ENCODE peak calls at places on chromosomes 1 and 21, in seven cellular contexts. Z is IMR-90, J is ovary, B is neural progenitor cell, E is fibroblast of lung, V is A549, Y is left lung. H is an unnamed sample.

GRCh38 chr1:88433556-88433955 is 250.5 kb upstream of the PKN2 start:
- DNase-seq in V (no peak), Z (peak), Y (no peak), B (no peak), J (no peak), E (no peak), H (no peak)

GRCh38 chr1:100187912-100188311 is 9.9 kb upstream of the LRRC39 start:
- DNase-seq in Y (no peak), E (peak), B (no peak), V (no peak), J (peak), Z (peak), H (no peak)

GRCh38 chr1:225651872-225652725 is 824 bp downstream of the ENAH start:
- DNase-seq in E (peak), B (peak), Z (no peak), J (peak), Y (no peak), V (no peak), H (no peak)

GRCh38 chr1:69846267-69846666 is 278.5 kb downstream of the LRRC7 start:
- DNase-seq in V (no peak), J (no peak), Z (no peak), E (no peak), B (peak), Y (no peak), H (no peak)

GRCh38 chr1:11940260-11940921 is 5.9 kb downstream of the PLOD1 start:
- DNase-seq in E (peak), J (no peak), Y (no peak), Z (peak), V (no peak), B (no peak), H (no peak)

GRCh38 chr1:51989582-51990477 is 670 bp downstream of the RAB3B start:
- DNase-seq in Y (no peak), E (no peak), J (no peak), Z (no peak), V (no peak), B (peak), H (no peak)

GRCh38 chr1:236895665-236896387 is 100.7 kb downstream of the MTR start:
- DNase-seq in Z (no peak), J (no peak), V (no peak), Y (no peak), E (no peak), B (no peak), H (no peak)

GRCh38 chr1:206690516-206690915 is 5.8 kb downstream of the MAPKAPK2 start:
- DNase-seq in B (no peak), Y (no peak), J (no peak), Z (no peak), V (no peak), E (no peak), H (no peak)

GRCh38 chr1:203163891-203164635 is 11.6 kb downstream of the MYBPH start:
- DNase-seq in J (no peak), Y (no peak), E (no peak), B (no peak), V (no peak), Z (no peak), H (no peak)

GRCh38 chr1:104929280-104929679 is 1179.6 kb downstream of the AMY1C start:
- DNase-seq in V (no peak), E (no peak), B (no peak), Y (no peak), J (no peak), Z (no peak), H (no peak)

GRCh38 chr1:15803380-15803779 is 4.1 kb downstream of the UQCRHL start:
- DNase-seq in V (no peak), J (no peak), E (peak), B (peak), Y (no peak), Z (peak), H (no peak)

GRCh38 chr1:243325305-243325890 is 69.6 kb downstream of the SDCCAG8 start:
- DNase-seq in Y (no peak), Z (peak), J (no peak), E (peak), B (peak), V (peak), H (peak)

GRCh38 chr1:221777434-221778072 is 35.7 kb upstream of the DUSP10 start:
- DNase-seq in V (no peak), Y (no peak), Z (no peak), E (no peak), B (no peak), J (no peak), H (no peak)

GRCh38 chr1:109770331-109771095 is 6.8 kb upstream of the EPS8L3 start:
- DNase-seq in E (no peak), B (no peak), Y (peak), Z (no peak), J (peak), V (no peak), H (no peak)

GRCh38 chr1:155051777-155052398 is 772 bp downstream of the ADAM15 start:
- DNase-seq in E (peak), Y (peak), J (peak), Z (peak), V (peak), B (peak), H (no peak)

GRCh38 chr1:74464037-74464436 is 48.4 kb downstream of the LRRC53 start:
- DNase-seq in Z (no peak), B (no peak), V (no peak), Y (no peak), E (no peak), J (no peak), H (no peak)

GRCh38 chr1:22249928-22250680 is 107.2 kb upstream of the WNT4 start:
- DNase-seq in E (no peak), J (no peak), Y (no peak), Z (no peak), V (no peak), B (no peak), H (no peak)

GRCh38 chr21:28959367-28960099 is 33.1 kb downstream of the LTN1 start:
- DNase-seq in B (no peak), Y (no peak), E (peak), Z (peak), V (peak), J (no peak), H (peak)

GRCh38 chr1:9181990-9182783 is 52.4 kb upstream of the H6PD start:
- DNase-seq in Y (peak), B (peak), E (peak), J (peak), Z (no peak), V (no peak), H (no peak)

GRCh38 chr1:58573138-58573537 is 3.9 kb downstream of the TACSTD2 start:
- DNase-seq in Z (no peak), B (no peak), E (no peak), Y (no peak), V (no peak), J (no peak), H (no peak)

GRCh38 chr1:58572691-58573090 is 4.4 kb downstream of the TACSTD2 start:
- DNase-seq in B (no peak), Y (peak), Z (no peak), J (no peak), V (no peak), E (no peak), H (no peak)

GRCh38 chr1:58573705-58574591 is 3.1 kb downstream of the TACSTD2 start:
- DNase-seq in E (no peak), B (no peak), J (no peak), Y (no peak), V (no peak), Z (no peak), H (no peak)

GRCh38 chr1:58575831-58576726 is 973 bp downstream of the TACSTD2 start:
- DNase-seq in Y (peak), V (no peak), J (no peak), Z (no peak), E (no peak), B (no peak), H (no peak)

DNA sequence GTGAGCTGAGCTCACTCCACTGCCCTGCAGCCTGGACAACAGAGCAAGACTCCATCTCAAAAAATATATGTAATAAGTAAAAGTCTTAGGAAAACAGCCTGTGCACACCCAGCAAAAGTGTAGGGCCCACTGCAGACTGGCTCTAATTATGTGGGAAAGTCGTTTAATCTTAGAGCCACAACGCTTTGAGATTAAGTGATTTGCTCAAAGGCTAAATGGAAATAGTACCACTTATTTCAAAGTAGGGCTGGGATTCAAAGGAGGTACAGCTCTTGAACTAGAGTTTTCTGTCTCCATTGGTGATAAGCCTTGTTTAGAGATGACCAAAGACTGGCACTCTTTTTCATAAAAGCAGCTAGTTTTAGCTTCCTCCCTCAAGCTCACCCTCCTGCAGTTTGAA is 2.2 kb downstream of the TACSTD2 start:
- DNase-seq in B (no peak), J (no peak), E (no peak), Z (no peak), Y (no peak), V (no peak), H (no peak)
- H3K4me3 ChIP-seq in B (no peak), J (no peak), E (no peak), Z (no peak), Y (no peak), V (no peak), H (no peak)

GRCh38 chr1:235278233-235278914 is 49.6 kb downstream of the ARID4B start:
- DNase-seq in J (no peak), B (no peak), Z (no peak), E (no peak), Y (no peak), V (no peak), H (no peak)

GRCh38 chr1:235272851-235273250 is 55.1 kb downstream of the ARID4B start:
- DNase-seq in J (no peak), E (no peak), V (no peak), B (no peak), Z (no peak), Y (no peak), H (no peak)

GRCh38 chr1:235277709-235278108 is 50.3 kb downstream of the ARID4B start:
- DNase-seq in Z (peak), J (no peak), B (no peak), Y (no peak), E (no peak), V (no peak), H (no peak)

GRCh38 chr1:235275223-235275622 is 52.8 kb downstream of the ARID4B start:
- DNase-seq in Y (no peak), J (no peak), V (no peak), Z (no peak), B (no peak), E (no peak), H (no peak)

DNA sequence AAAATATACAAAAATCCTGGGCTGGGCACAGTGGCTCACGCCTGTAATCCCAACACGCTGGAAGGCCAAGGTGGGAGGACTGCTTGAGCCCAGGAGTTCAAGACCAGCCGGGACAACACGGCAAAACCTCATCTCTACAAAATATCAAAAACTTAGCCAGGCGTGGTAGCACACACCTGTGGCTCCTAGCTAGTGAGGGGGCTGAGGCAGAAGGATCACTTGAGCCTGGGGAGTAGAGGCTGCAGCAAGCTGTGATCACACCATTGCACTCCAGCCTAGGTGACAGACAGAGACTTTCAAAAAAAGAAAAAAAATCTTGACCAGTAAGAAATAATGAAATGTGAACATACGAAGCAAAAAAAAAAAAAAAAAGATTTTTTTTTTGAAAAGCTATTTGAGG is 52.1 kb downstream of the ARID4B start:
- DNase-seq in B (no peak), J (no peak), Y (no peak), V (no peak), Z (no peak), E (no peak), H (no peak)
- H3K27ac ChIP-seq in B (no peak), J (no peak), Y (no peak), V (no peak), Z (no peak), E (no peak), H (no peak)

GRCh38 chr1:220768127-220768601 is 18.5 kb upstream of the MTARC1 start:
- DNase-seq in E (no peak), B (no peak), J (no peak), Y (no peak), Z (no peak), V (no peak), H (no peak)

GRCh38 chr1:220769205-220769604 is 17.5 kb upstream of the MTARC1 start:
- DNase-seq in B (no peak), V (no peak), J (no peak), Y (no peak), Z (no peak), E (no peak), H (no peak)

GRCh38 chr1:220772846-220773245 is 13.9 kb upstream of the MTARC1 start:
- DNase-seq in Y (no peak), B (no peak), Z (no peak), V (no peak), J (no peak), E (no peak), H (no peak)

GRCh38 chr1:220767312-220768126 is 19.2 kb upstream of the MTARC1 start:
- DNase-seq in V (no peak), J (no peak), Y (no peak), B (no peak), E (peak), Z (peak), H (peak)

DNA sequence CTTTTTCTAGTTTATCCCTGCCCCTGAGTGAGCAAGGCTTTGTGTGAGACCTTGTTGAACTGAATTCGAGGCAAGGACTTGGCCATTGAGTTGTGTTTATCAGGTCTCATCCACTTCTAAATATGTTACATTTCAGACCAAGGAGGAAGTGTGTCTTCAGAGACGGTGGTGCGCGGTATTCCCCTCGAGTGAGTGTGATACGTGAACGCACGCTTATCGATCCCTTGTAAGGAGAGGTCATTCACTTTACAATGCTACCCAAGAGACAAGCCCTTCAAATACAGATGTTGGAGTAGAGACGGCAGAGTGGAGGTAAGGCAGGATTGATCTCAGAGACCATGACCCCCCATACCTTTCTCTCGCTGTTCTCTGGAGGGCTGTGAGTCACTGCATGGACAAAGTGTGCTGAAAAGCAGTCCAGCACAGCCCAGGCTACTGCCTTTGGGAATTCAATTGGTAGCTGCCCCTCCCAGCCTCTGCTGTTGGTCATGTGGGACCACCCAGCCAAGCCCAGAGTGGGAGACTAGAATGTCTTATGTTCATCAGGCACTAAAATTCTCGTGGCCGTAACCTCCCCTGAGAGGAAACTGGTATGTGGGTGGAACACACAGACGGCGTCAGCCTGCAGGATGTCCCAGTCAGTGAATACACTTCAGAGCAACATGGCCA is 16.3 kb upstream of the MTARC1 start:
- DNase-seq in B (no peak), Z (no peak), Y (no peak), V (no peak), E (no peak), J (no peak), H (no peak)
- H3K4me3 ChIP-seq in B (no peak), Z (no peak), Y (no peak), V (no peak), E (no peak), J (no peak), H (no peak)

DNA sequence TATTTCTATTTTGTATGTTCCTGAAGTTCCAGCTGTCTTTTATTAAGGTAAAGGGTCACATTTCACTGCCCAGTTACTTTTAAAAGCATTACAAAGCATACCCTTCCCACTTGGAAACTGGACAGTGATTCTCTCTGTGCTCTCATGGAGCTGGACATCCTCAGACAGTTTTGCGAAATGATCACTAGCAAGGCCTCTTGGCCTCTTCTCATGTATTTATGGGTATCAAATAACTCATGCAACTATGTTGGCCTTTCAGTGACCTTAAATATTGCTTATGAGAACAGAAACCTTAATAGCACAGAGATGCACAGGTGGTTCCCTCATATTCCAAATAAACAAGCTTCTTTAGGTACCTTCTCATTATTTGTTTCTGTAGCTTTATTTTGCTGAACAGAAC is 7.9 kb upstream of the AMPD1 start:
- DNase-seq in E (peak), Z (no peak), Y (no peak), V (no peak), J (no peak), B (no peak), H (no peak)
- H3K27ac ChIP-seq in E (no peak), Z (no peak), Y (no peak), V (no peak), J (no peak), B (no peak), H (no peak)

H was measured in AG04450.